ENCODE peak calls at places on chromosomes 7 and 10, in seven cellular contexts. R is IMR-90, Z is brain microvascular endothelial cell, V is hepatocyte, J is left ventricle myocardium inferior, S is body of pancreas, Y is Panc1. U is an unnamed sample.

GRCh38 chr10:51031995-51032394 is 42.3 kb upstream of the PRKG1 start:
- DNase-seq in Z (no peak), V (no peak), Y (no peak), S (no peak), J (no peak), R (no peak), U (no peak)

GRCh38 chr10:6503171-6503570 is 76.9 kb downstream of the PRKCQ start:
- DNase-seq in V (no peak), S (no peak), Y (no peak), J (no peak), Z (no peak), R (no peak), U (no peak)

GRCh38 chr10:5582736-5583135 is 58.0 kb downstream of the CALML3 start:
- DNase-seq in Z (no peak), Y (no peak), J (no peak), V (no peak), S (no peak), R (no peak), U (peak)

GRCh38 chr10:61957806-61958205 is 56.3 kb downstream of the ARID5B start:
- DNase-seq in V (no peak), R (no peak), S (no peak), Z (no peak), Y (no peak), J (no peak), U (no peak)

GRCh38 chr10:31896972-31897384 is 31.7 kb downstream of the ARHGAP12 start:
- DNase-seq in Y (no peak), Z (no peak), V (peak), R (peak), J (no peak), S (no peak), U (no peak)

GRCh38 chr10:47402681-47403301 is 18.7 kb upstream of the ZNF488 start:
- DNase-seq in S (no peak), R (peak), Z (peak), V (peak), Y (no peak), J (peak), U (peak)

GRCh38 chr7:7820939-7821338 is 102.5 kb upstream of the RPA3 start:
- DNase-seq in S (no peak), V (no peak), Y (no peak), J (no peak), R (no peak), Z (no peak), U (no peak)

GRCh38 chr7:20596653-20597052 is 18.8 kb upstream of the ABCB5 start:
- DNase-seq in S (no peak), R (peak), J (no peak), V (no peak), Y (peak), Z (peak), U (no peak)

GRCh38 chr10:119246862-119247549 is 39.6 kb downstream of the GRK5 start:
- DNase-seq in J (no peak), R (peak), S (no peak), Z (peak), Y (no peak), V (no peak), U (no peak)

GRCh38 chr7:134854816-134855215 is 75.4 kb downstream of the CALD1 start:
- DNase-seq in V (no peak), R (peak), J (no peak), S (no peak), Z (no peak), Y (no peak), U (no peak)

GRCh38 chr7:110891197-110891596 is 199.7 kb upstream of the LRRN3 start:
- DNase-seq in V (no peak), J (no peak), S (no peak), R (no peak), Z (no peak), Y (no peak), U (no peak)

GRCh38 chr10:132063432-132063831 is 2.3 kb upstream of the JAKMIP3 start:
- DNase-seq in S (no peak), Y (no peak), V (no peak), Z (no peak), R (no peak), J (no peak), U (no peak)

GRCh38 chr10:77179015-77179695 is 458.5 kb downstream of the KCNMA1 start:
- DNase-seq in S (peak), Z (peak), V (peak), R (peak), J (no peak), Y (no peak), U (peak)

GRCh38 chr10:113435881-113436280 is 117.0 kb upstream of the HABP2 start:
- DNase-seq in V (no peak), Y (no peak), J (no peak), Z (no peak), S (no peak), R (no peak), U (no peak)

GRCh38 chr7:29017666-29018065 is 59.5 kb upstream of the TRIL start:
- DNase-seq in R (peak), S (no peak), V (no peak), Z (peak), Y (no peak), J (no peak), U (no peak)

GRCh38 chr10:131193923-131194322 is 117.6 kb downstream of the TCERG1L start:
- DNase-seq in S (no peak), J (no peak), Z (no peak), V (no peak), Y (no peak), R (no peak), U (no peak)

GRCh38 chr7:129990403-129991192 is 37.8 kb upstream of the UBE2H start:
- DNase-seq in V (no peak), R (peak), Y (no peak), J (no peak), S (no peak), Z (no peak), U (no peak)

GRCh38 chr10:29630205-29631048 is 4.3 kb downstream of the SVIL start:
- DNase-seq in Z (no peak), S (no peak), Y (no peak), V (no peak), R (no peak), J (no peak), U (no peak)

GRCh38 chr10:110498087-110498981 is 627 bp downstream of the DUSP5 start:
- DNase-seq in Z (no peak), R (peak), J (peak), S (peak), Y (no peak), V (peak), U (peak)
- TF ChIP-seq CTCF in Z (no peak), R (no peak), J (no peak), S (peak), Y (no peak), V (peak), U (peak)

GRCh38 chr7:26863504-26864308 is 684 bp downstream of the SKAP2 start:
- DNase-seq in Y (no peak), R (peak), S (no peak), V (no peak), Z (peak), J (no peak), U (no peak)

GRCh38 chr7:26868841-26869505 is 4.6 kb upstream of the SKAP2 start:
- DNase-seq in V (no peak), Z (no peak), R (peak), Y (no peak), J (no peak), S (no peak), U (no peak)

GRCh38 chr7:26862806-26863205 is 1.6 kb downstream of the SKAP2 start:
- DNase-seq in Z (no peak), V (no peak), J (no peak), S (no peak), Y (no peak), R (no peak), U (no peak)

GRCh38 chr7:26864309-26865093 is at the start of gene SKAP2:
- DNase-seq in Z (peak), V (peak), Y (peak), S (peak), R (peak), J (peak), U (peak)

GRCh38 chr7:26865094-26865388 is 651 bp upstream of the SKAP2 start:
- DNase-seq in R (no peak), S (no peak), Y (no peak), V (no peak), Z (no peak), J (peak), U (no peak)
- H3K4me3 ChIP-seq in R (peak), S (no peak), Y (peak), V (peak), Z (peak), J (peak), U (peak)

DNA sequence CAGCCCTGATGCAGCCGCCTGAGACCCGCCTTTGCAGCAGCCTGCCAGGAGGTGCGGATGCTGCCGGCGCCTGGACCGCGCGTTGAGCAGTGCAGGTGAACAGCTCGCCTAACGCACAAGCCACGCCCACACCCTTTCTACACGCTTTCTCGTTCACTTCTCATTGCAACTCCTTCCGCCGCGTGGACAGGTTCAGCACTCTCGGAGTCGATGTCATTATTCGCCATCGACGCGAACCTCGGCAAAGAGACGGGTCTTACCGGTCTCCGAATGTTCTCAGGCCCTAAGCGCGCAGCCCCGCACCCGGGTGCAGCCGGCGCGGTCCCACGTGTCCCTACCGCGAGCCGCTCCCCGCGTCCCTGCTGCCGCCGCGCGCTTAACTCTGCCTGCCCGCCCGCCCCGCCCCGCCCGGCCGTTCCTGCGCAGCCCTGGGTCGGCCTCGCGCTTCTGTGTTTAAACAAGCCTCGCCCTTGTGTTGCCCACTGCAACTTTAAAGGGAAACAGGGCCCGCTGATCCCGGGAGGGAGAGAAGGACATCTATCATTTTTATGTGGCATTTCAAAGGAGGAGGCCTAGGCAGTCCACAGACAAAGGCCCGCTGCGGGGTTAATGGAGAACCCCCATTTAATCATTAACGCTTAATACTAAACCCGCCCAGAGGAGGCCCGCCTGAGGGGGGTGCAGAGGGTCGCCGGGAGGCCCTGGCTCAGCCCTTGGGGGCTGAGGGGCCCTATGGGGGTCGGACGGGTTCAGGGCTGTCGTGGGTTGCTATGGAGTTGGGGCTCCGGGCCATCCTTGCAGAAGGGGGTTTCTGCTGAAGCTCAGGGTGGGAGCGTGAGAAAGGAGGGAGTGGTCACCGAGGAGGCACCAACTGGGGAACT is 128.5 kb downstream of the WDR11 start:
- DNase-seq in Y (no peak), V (peak), R (no peak), Z (peak), J (no peak), S (peak), U (peak)
- H3K27ac ChIP-seq in Y (no peak), V (peak), R (no peak), Z (no peak), J (no peak), S (peak), U (peak)

GRCh38 chr7:44292876-44293560 is 32.4 kb downstream of the CAMK2B start:
- DNase-seq in Y (no peak), R (no peak), S (peak), J (no peak), Z (no peak), V (peak), U (no peak)
- TF ChIP-seq CTCF in Y (no peak), R (no peak), S (no peak), J (no peak), Z (no peak), V (no peak), U (no peak)

GRCh38 chr7:96181174-96181573 is 140.7 kb downstream of the SLC25A13 start:
- DNase-seq in R (no peak), V (no peak), Z (no peak), S (no peak), Y (no peak), J (no peak), U (no peak)
- H3K4me3 ChIP-seq in R (no peak), V (no peak), Z (no peak), S (no peak), Y (no peak), J (no peak), U (no peak)

GRCh38 chr10:120948889-120949382 is 97.8 kb downstream of the WDR11 start:
- DNase-seq in Z (peak), R (peak), S (peak), J (peak), Y (no peak), V (peak), U (peak)

GRCh38 chr10:120953897-120954296 is 102.7 kb downstream of the WDR11 start:
- DNase-seq in R (no peak), V (no peak), Z (no peak), S (no peak), Y (no peak), J (no peak), U (no peak)

GRCh38 chr10:120949511-120950102 is 98.4 kb downstream of the WDR11 start:
- DNase-seq in S (no peak), R (no peak), V (no peak), J (no peak), Z (peak), Y (no peak), U (no peak)

GRCh38 chr10:120950103-120950561 is 99.0 kb downstream of the WDR11 start:
- DNase-seq in V (peak), S (no peak), Y (no peak), J (no peak), R (peak), Z (peak), U (no peak)

DNA sequence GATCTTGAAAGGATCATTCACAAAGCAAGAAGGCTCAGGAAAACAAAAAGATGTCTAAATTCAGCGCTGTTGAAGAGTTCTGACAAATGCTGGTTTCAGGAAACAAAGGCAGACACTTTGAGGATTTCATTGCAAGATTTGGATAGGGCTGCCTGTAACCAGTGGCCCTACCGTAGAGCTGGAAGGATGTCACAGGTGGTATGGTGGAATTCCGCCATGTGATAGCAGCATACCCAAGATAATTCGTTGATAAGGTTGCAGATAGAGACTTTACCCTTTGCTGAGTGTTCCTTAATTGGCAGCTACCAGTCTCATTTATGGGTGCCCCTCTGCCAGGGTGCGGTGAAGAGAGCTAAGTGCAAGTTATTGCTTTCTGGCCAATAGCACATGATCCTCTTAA is 100.1 kb downstream of the WDR11 start:
- DNase-seq in R (no peak), S (no peak), J (no peak), Y (no peak), V (no peak), Z (no peak), U (no peak)
- H3K27ac ChIP-seq in R (no peak), S (no peak), J (no peak), Y (no peak), V (no peak), Z (no peak), U (no peak)

GRCh38 chr7:157831901-157832810 is 495.4 kb downstream of the DNAJB6 start:
- DNase-seq in S (no peak), Y (no peak), R (no peak), Z (no peak), V (no peak), J (no peak), U (peak)
- TF ChIP-seq CTCF in S (no peak), Y (no peak), R (no peak), Z (no peak), V (no peak), J (no peak), U (no peak)

GRCh38 chr7:36278069-36278766 is 111.4 kb upstream of the ANLN start:
- DNase-seq in J (no peak), Z (no peak), Y (no peak), R (no peak), S (no peak), V (no peak), U (no peak)
- H3K4me3 ChIP-seq in J (no peak), Z (no peak), Y (no peak), R (no peak), S (no peak), V (no peak), U (no peak)

GRCh38 chr7:2411815-2412586 is 8.6 kb downstream of the CHST12 start:
- DNase-seq in V (no peak), J (no peak), R (no peak), Z (peak), S (no peak), Y (no peak), U (no peak)

GRCh38 chr7:2411049-2411448 is 7.6 kb downstream of the CHST12 start:
- DNase-seq in R (no peak), V (no peak), J (no peak), Y (no peak), S (no peak), Z (no peak), U (no peak)

GRCh38 chr7:2405601-2406345 is 2.4 kb downstream of the CHST12 start:
- DNase-seq in V (no peak), S (no peak), Y (no peak), J (no peak), Z (no peak), R (no peak), U (no peak)

GRCh38 chr7:2412587-2413201 is 9.3 kb downstream of the CHST12 start:
- DNase-seq in S (no peak), Y (no peak), R (peak), V (no peak), J (no peak), Z (peak), U (no peak)

GRCh38 chr7:2409745-2410414 is 6.5 kb downstream of the CHST12 start:
- DNase-seq in S (no peak), R (no peak), V (no peak), Y (no peak), Z (no peak), J (no peak), U (peak)
- H3K27ac ChIP-seq in S (peak), R (no peak), V (no peak), Y (no peak), Z (no peak), J (peak), U (no peak)

GRCh38 chr7:128919881-128920789 is 9.6 kb upstream of the KCP start:
- DNase-seq in Z (no peak), Y (no peak), S (no peak), R (no peak), V (no peak), J (no peak), U (no peak)
- TF ChIP-seq CTCF in Z (peak), Y (no peak), S (no peak), R (peak), V (no peak), J (no peak), U (peak)